ENCODE peak calls at places on chromosomes 2 and 18, in seven cellular contexts. Y is RWPE1, I is HEK293T, R is C1 segment of cervical spinal cord, U is posterior vena cava, N is Ammon's horn, H is omental fat pad. J is an unnamed sample.

GRCh38 chr2:213007290-213007838 is 144.0 kb downstream of the IKZF2 start:
- DNase-seq in R (no peak), Y (no peak), N (no peak), H (no peak), I (no peak), U (no peak), J (no peak)

GRCh38 chr18:44180683-44181082 is 500.0 kb upstream of the SETBP1 start:
- DNase-seq in Y (no peak), R (no peak), U (no peak), I (no peak), N (no peak), H (no peak), J (no peak)

GRCh38 chr18:27728659-27729058 is 448.3 kb downstream of the CDH2 start:
- DNase-seq in I (no peak), Y (peak), H (no peak), R (no peak), N (no peak), U (no peak), J (no peak)

GRCh38 chr2:74648009-74648443 is at the start of gene M1AP:
- DNase-seq in U (no peak), H (no peak), Y (no peak), I (no peak), R (no peak), N (no peak), J (no peak)

GRCh38 chr18:22691988-22692710 is 241.0 kb upstream of the RBBP8 start:
- DNase-seq in H (no peak), I (no peak), U (no peak), Y (no peak), R (no peak), N (no peak), J (no peak)

GRCh38 chr18:75433098-75433497 is 5.6 kb upstream of the SMIM21 start:
- DNase-seq in Y (no peak), I (no peak), N (no peak), U (no peak), R (no peak), H (no peak), J (no peak)

GRCh38 chr2:127193948-127194267 is 26.2 kb downstream of the CYP27C1 start:
- DNase-seq in N (no peak), U (no peak), H (no peak), I (no peak), Y (no peak), R (no peak), J (no peak)

GRCh38 chr18:79108520-79109215 is 39.5 kb downstream of the ATP9B start:
- DNase-seq in U (no peak), R (no peak), H (no peak), N (no peak), Y (no peak), I (no peak), J (no peak)

GRCh38 chr18:72847134-72847533 is 20.7 kb downstream of the NETO1 start:
- DNase-seq in N (peak), H (no peak), Y (peak), R (no peak), I (no peak), U (no peak), J (no peak)

GRCh38 chr2:71792926-71793761 is 339.8 kb downstream of the DYSF start:
- DNase-seq in N (no peak), Y (no peak), I (no peak), U (no peak), H (no peak), R (no peak), J (no peak)

GRCh38 chr18:74252032-74252380 is 39.8 kb downstream of the CYB5A start:
- DNase-seq in R (no peak), U (no peak), H (no peak), I (no peak), Y (no peak), N (no peak), J (no peak)

GRCh38 chr2:96225016-96225533 is 16.4 kb upstream of the STARD7 start:
- DNase-seq in Y (no peak), N (peak), I (no peak), H (no peak), R (no peak), U (no peak), J (no peak)

GRCh38 chr2:211144078-211144477 is 587.7 kb downstream of the CPS1 start:
- DNase-seq in U (no peak), Y (peak), R (no peak), N (no peak), I (no peak), H (no peak), J (no peak)

GRCh38 chr18:23643815-23644214 is 18.9 kb downstream of the ANKRD29 start:
- DNase-seq in H (no peak), N (no peak), U (no peak), R (no peak), I (no peak), Y (no peak), J (no peak)

GRCh38 chr2:177531706-177532105 is 139.1 kb downstream of the AGPS start:
- DNase-seq in N (no peak), R (no peak), U (no peak), Y (no peak), I (no peak), H (no peak), J (no peak)

J was measured in nucleus accumbens.